ENCODE peak calls at places on chromosomes 5 and 9, in six cellular contexts. Y is H1, P is neuronal stem cell, V is mesenchymal stem cell, Q is H9, T is trophoblast cell. H is an unnamed sample.

GRCh38 chr9:81599837-81600236 is 89.5 kb downstream of the TLE1 start:
- DNase-seq in Y (no peak), Q (no peak), T (no peak), P (no peak), V (no peak), H (no peak)

GRCh38 chr9:32247173-32247572 is 137.3 kb upstream of the ACO1 start:
- DNase-seq in Q (no peak), P (no peak), Y (no peak), V (no peak), T (no peak), H (no peak)

GRCh38 chr5:141637266-141637692 is 482 bp downstream of the RELL2 start:
- DNase-seq in Y (no peak), T (peak), V (no peak), P (peak), Q (no peak), H (no peak)

GRCh38 chr5:179608131-179608581 is 15.3 kb downstream of the HNRNPH1 start:
- DNase-seq in Y (no peak), P (no peak), V (no peak), T (peak), Q (no peak), H (no peak)

GRCh38 chr5:90220554-90220953 is 189.0 kb downstream of the CETN3 start:
- DNase-seq in Q (no peak), Y (no peak), V (no peak), P (no peak), T (no peak), H (no peak)

GRCh38 chr5:78533356-78533755 is 115.2 kb downstream of the LHFPL2 start:
- DNase-seq in P (no peak), Q (no peak), V (peak), Y (no peak), T (peak), H (peak)

GRCh38 chr9:129860653-129861446 is 25.6 kb downstream of the USP20 start:
- DNase-seq in Y (no peak), Q (no peak), V (no peak), P (no peak), T (no peak), H (no peak)

GRCh38 chr5:145775893-145776444 is 59.2 kb downstream of the PRELID2 start:
- DNase-seq in P (no peak), T (peak), Y (no peak), Q (no peak), V (peak), H (peak)

GRCh38 chr5:109141499-109142200 is 268.1 kb downstream of the PJA2 start:
- DNase-seq in T (peak), V (peak), P (no peak), Y (no peak), Q (peak), H (peak)

GRCh38 chr9:119283118-119283794 is 86.0 kb downstream of the BRINP1 start:
- DNase-seq in P (no peak), T (no peak), Q (peak), V (no peak), Y (peak), H (no peak)

GRCh38 chr5:176447538-176447981 is 625 bp upstream of the FAF2 start:
- DNase-seq in V (no peak), P (no peak), T (no peak), Q (no peak), Y (no peak), H (no peak)

GRCh38 chr9:92728831-92729734 is 35.5 kb downstream of the BICD2 start:
- DNase-seq in Y (no peak), Q (peak), V (peak), T (peak), P (no peak), H (peak)

DNA sequence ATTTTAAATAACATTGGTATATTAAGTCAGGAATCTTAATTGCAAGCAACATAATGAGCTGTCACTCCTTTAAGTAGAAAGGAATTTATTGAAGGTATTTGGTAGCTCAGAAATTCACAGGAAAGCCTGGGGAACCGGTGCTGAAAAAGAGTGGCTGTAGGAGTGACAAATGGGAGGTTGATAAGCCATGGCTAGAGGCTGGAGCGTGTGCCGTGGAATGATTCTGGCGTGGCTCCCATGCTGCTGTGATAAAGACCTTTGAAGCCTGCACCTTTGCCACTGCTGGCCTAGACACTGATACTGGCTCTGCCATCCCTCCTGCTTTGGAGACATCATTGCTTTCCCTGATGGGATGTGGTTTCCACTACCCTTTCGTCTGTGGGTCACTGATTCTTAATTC is 65.7 kb upstream of the ATG10 start:
- DNase-seq in Y (no peak), T (peak), V (no peak), P (no peak), Q (no peak), H (no peak)
- H2AK5ac ChIP-seq in Y (no peak), T (peak), V (no peak), P (no peak), Q (no peak), H (peak)

GRCh38 chr9:739362-739761 is 102.1 kb upstream of the DMRT1 start:
- DNase-seq in P (no peak), T (no peak), Y (no peak), V (peak), Q (no peak), H (peak)

GRCh38 chr9:744046-744712 is 97.3 kb upstream of the DMRT1 start:
- DNase-seq in V (no peak), Y (no peak), T (no peak), Q (no peak), P (no peak), H (no peak)

GRCh38 chr9:744790-745456 is 96.6 kb upstream of the DMRT1 start:
- DNase-seq in Y (no peak), T (no peak), V (no peak), P (no peak), Q (no peak), H (no peak)

GRCh38 chr9:742914-743594 is 98.4 kb upstream of the DMRT1 start:
- DNase-seq in P (no peak), Y (no peak), T (no peak), V (no peak), Q (no peak), H (no peak)

GRCh38 chr9:742104-742503 is 99.4 kb upstream of the DMRT1 start:
- DNase-seq in Y (no peak), P (no peak), V (no peak), Q (no peak), T (peak), H (no peak)
- H4K91ac ChIP-seq in Y (no peak), P (no peak), V (no peak), Q (no peak), T (no peak), H (no peak)

GRCh38 chr5:97097348-97098220 is 44.8 kb downstream of the LIX1 start:
- DNase-seq in T (peak), Q (no peak), P (no peak), Y (no peak), V (no peak), H (no peak)
- H2AK5ac ChIP-seq in T (no peak), Q (no peak), P (no peak), Y (no peak), V (no peak), H (no peak)

GRCh38 chr5:30347858-30348257 is 845.6 kb upstream of the CDH6 start:
- DNase-seq in V (no peak), Y (no peak), Q (no peak), P (no peak), T (no peak), H (no peak)

GRCh38 chr5:30341492-30341891 is 852.0 kb upstream of the CDH6 start:
- DNase-seq in T (no peak), V (no peak), Y (no peak), Q (no peak), P (no peak), H (no peak)

GRCh38 chr5:30343707-30344106 is 849.8 kb upstream of the CDH6 start:
- DNase-seq in Q (no peak), P (no peak), Y (no peak), T (no peak), V (peak), H (no peak)
- H4K91ac ChIP-seq in Q (no peak), P (no peak), Y (no peak), T (no peak), V (no peak), H (no peak)

GRCh38 chr5:95959964-95960801 is 1.5 kb downstream of the ELL2 start:
- DNase-seq in Y (no peak), Q (no peak), P (no peak), V (peak), T (no peak), H (peak)
- H2AK5ac ChIP-seq in Y (peak), Q (no peak), P (peak), V (no peak), T (no peak), H (peak)

DNA sequence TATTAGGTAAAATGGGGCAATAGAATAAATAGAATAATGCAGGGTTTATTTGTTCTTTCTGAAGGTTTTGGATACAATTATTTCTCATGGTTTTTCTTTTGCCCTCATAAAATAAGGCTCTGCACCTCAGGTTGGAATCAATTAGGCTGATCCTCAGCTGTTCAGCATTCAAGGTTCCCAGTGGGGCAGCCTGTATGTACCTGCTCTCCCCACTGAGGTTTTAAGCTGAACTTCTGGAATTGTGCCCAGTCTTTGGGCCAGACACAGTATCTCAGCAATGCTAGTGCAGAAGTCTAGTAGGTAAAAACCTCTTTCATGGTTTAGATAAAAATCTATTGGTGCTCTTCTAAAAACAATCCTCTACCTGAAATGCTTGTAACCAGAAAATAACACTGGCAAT is 98.0 kb downstream of the EDIL3 start:
- DNase-seq in T (no peak), Y (no peak), Q (no peak), V (no peak), P (no peak), H (no peak)
- H4K91ac ChIP-seq in T (no peak), Y (no peak), Q (no peak), V (no peak), P (no peak), H (no peak)

DNA sequence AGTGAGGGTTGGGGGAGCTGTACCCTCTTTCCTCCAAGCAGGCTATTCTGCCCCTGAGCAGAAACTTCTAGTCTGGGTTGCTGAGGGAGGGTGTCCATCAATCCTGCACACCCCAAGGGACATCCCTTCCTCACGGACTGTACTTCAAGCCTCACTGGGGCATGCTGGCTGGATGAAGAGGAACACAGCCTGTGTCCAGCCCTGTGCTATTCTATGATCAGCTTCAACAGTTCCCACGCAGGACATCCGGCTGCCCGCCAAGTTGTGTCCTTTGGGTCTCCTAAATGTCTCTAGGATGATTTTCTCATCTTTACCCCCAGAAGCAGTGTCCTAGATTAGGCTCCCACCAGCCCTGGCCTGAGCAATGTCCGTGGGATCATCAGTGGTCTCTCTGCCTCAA is 68.1 kb downstream of the CRB2 start:
- DNase-seq in P (no peak), V (no peak), Y (no peak), T (no peak), Q (no peak), H (no peak)
- H2AK5ac ChIP-seq in P (no peak), V (no peak), Y (no peak), T (no peak), Q (no peak), H (no peak)

GRCh38 chr5:5980601-5981000 is 397.7 kb downstream of the MED10 start:
- DNase-seq in T (no peak), V (no peak), Y (no peak), P (no peak), Q (no peak), H (no peak)

GRCh38 chr5:5981562-5981961 is 396.8 kb downstream of the MED10 start:
- DNase-seq in P (no peak), Y (no peak), T (no peak), Q (no peak), V (no peak), H (no peak)

GRCh38 chr5:5983261-5983660 is 395.1 kb downstream of the MED10 start:
- DNase-seq in V (no peak), Q (no peak), P (no peak), Y (no peak), T (no peak), H (no peak)

GRCh38 chr5:5979761-5980570 is 398.4 kb downstream of the MED10 start:
- DNase-seq in Q (no peak), T (peak), P (no peak), Y (no peak), V (no peak), H (no peak)

DNA sequence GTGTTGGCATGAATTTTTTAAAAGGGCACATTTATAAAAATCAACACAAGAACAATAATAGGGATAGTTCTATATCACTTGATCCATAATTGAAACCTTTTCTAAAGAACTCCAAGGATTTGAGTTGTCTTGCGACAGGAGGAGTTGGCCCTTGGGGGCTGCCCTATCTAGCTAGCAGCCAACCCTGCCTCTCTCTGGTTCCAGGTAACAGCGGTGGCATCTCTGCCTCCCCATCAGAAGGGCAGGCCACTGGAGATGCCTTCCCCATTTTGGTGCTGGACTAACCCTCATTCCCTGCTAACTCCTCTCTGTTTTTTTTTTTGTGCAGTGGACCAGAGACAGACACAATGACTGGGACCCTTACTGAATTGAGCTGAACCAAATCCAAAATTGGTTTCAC is 393.0 kb downstream of the MED10 start:
- DNase-seq in V (no peak), P (no peak), Y (no peak), T (no peak), Q (no peak), H (no peak)
- H4K91ac ChIP-seq in V (no peak), P (no peak), Y (no peak), T (no peak), Q (no peak), H (no peak)

DNA sequence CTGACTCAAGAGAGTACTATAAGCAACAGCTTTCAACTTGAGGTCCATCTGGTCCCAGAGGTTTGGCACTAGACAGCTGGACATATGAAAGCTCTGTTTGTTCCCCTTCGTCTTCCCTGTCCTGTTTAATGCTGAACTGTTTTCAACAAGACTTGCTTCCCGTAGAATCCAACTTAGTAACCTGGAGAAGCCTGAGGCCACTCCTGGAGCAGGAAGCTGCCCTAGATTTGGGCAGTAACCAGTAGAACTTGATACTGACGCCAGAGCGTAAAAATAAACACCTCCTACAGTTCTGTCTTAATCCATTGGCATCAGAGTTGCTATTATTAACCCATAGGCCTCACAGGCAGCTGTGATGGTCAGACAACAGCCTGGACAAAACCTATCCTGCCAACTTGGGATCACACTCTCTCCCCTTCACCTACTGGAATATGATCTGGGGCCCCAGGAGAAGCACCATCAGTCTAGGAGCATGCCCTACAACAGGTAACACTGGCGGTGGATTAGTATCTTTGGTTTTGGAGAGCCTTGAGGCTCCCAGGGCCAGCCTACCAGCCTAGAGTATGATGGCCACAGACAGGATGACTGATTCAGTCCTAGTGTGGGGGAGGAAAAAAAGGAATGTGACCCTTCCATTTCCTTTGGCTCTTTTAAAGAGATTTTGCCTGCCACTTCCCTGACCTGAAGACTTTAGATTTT is 29.2 kb downstream of the RUSC2 start:
- DNase-seq in P (no peak), Y (no peak), V (peak), Q (no peak), T (peak), H (peak)
- H2AK5ac ChIP-seq in P (no peak), Y (no peak), V (peak), Q (no peak), T (peak), H (peak)

H was measured in IMR-90.